ENCODE peak calls at places on chromosomes 12 and 14, in six cellular contexts. J is NCI-H1694, M is AG04450, Z is cardiac muscle cell, I is tibial nerve, F is hepatocyte. P is an unnamed sample.

GRCh38 chr14:53956427-53957201 is at the start of gene BMP4:
- DNase-seq in J (no peak), M (no peak), Z (peak; percentile 64), I (peak; percentile 62), F (peak; percentile 85), P (peak; percentile 76)

GRCh38 chr12:107515446-107515958 is 170.1 kb upstream of the PWP1 start:
- DNase-seq in J (no peak), M (peak; percentile 55), Z (peak; percentile 67), I (peak; percentile 87), F (peak; percentile 50), P (no peak)

GRCh38 chr14:103521438-103521961 is 1.1 kb downstream of the CKB start:
- DNase-seq in J (no peak), M (no peak), Z (no peak), I (no peak), F (no peak), P (peak; percentile 78)

GRCh38 chr12:12721251-12721689 is 4.1 kb downstream of the CDKN1B start:
- DNase-seq in J (no peak), M (no peak), Z (no peak), I (no peak), F (no peak), P (no peak)

GRCh38 chr12:52389313-52390207 is 4.1 kb upstream of the KRT84 start:
- DNase-seq in J (peak; percentile 55), M (no peak), Z (peak; percentile 50), I (no peak), F (peak; percentile 33), P (peak; percentile 54)

GRCh38 chr14:69107407-69108003 is 45.4 kb downstream of the DCAF5 start:
- DNase-seq in J (peak; percentile 83), M (peak; percentile 51), Z (peak; percentile 75), I (peak; percentile 50), F (peak; percentile 78), P (no peak)

GRCh38 chr14:76473381-76474263 is 97.7 kb downstream of the ESRRB start:
- DNase-seq in J (no peak), M (no peak), Z (peak; percentile 17), I (no peak), F (no peak), P (no peak)

GRCh38 chr12:10395390-10395998 is 5.7 kb upstream of the KLRK1 start:
- DNase-seq in J (no peak), M (peak; percentile 23), Z (peak; percentile 87), I (peak; percentile 37), F (peak; percentile 59), P (no peak)

GRCh38 chr12:128644664-128645296 is 179.0 kb downstream of the SLC15A4 start:
- DNase-seq in J (no peak), M (no peak), Z (no peak), I (peak; percentile 9), F (peak; percentile 85), P (no peak)

GRCh38 chr12:55996201-55996714 is 818 bp upstream of the SUOX start:
- DNase-seq in J (peak; percentile 53), M (no peak), Z (peak; percentile 79), I (peak; percentile 52), F (peak; percentile 69), P (peak; percentile 79)

GRCh38 chr14:100305446-100306255 is 593 bp downstream of the SLC25A29 start:
- DNase-seq in J (peak; percentile 42), M (no peak), Z (no peak), I (no peak), F (peak; percentile 52), P (peak; percentile 90)

GRCh38 chr12:106358410-106359241 is 1.1 kb downstream of the POLR3B start:
- DNase-seq in J (no peak), M (no peak), Z (peak; percentile 84), I (no peak), F (peak; percentile 73), P (no peak)

GRCh38 chr12:132834181-132834711 is 5.6 kb upstream of the GOLGA3 start:
- DNase-seq in J (no peak), M (no peak), Z (no peak), I (no peak), F (no peak), P (no peak)

GRCh38 chr12:46677749-46678148 is 148.0 kb downstream of the SLC38A4 start:
- DNase-seq in J (no peak), M (no peak), Z (peak; percentile 63), I (no peak), F (peak; percentile 40), P (no peak)

GRCh38 chr12:84911331-84912190 is 1.0 kb downstream of the SLC6A15 start:
- DNase-seq in J (peak; percentile 51), M (no peak), Z (peak; percentile 81), I (peak; percentile 30), F (peak; percentile 72), P (no peak)

GRCh38 chr12:45794422-45794821 is 64.9 kb downstream of the ARID2 start:
- DNase-seq in J (no peak), M (no peak), Z (no peak), I (no peak), F (no peak), P (no peak)

GRCh38 chr14:96082420-96083300 is 43.5 kb downstream of the C14orf132 start:
- DNase-seq in J (no peak), M (no peak), Z (no peak), I (no peak), F (no peak), P (peak; percentile 17)

GRCh38 chr14:50121506-50121905 is 5.1 kb upstream of the VCPKMT start:
- DNase-seq in J (no peak), M (no peak), Z (no peak), I (no peak), F (no peak), P (no peak)

GRCh38 chr12:14366211-14366762 is 805 bp downstream of the ATF7IP start:
- DNase-seq in J (peak; percentile 46), M (no peak), Z (peak; percentile 63), I (no peak), F (peak; percentile 20), P (no peak)

GRCh38 chr14:64915797-64916196 is 1.5 kb downstream of the CHURC1 start:
- DNase-seq in J (no peak), M (no peak), Z (no peak), I (no peak), F (no peak), P (no peak)

GRCh38 chr14:71908141-71908540 is 24.1 kb upstream of the RGS6 start:
- DNase-seq in J (no peak), M (no peak), Z (no peak), I (no peak), F (no peak), P (no peak)

GRCh38 chr12:105018761-105019160 is 32.6 kb downstream of the NOPCHAP1 start:
- DNase-seq in J (no peak), M (no peak), Z (no peak), I (no peak), F (no peak), P (no peak)

GRCh38 chr12:126337556-126337955 is 1272.3 kb downstream of the AACS start:
- DNase-seq in J (no peak), M (peak; percentile 0), Z (peak; percentile 3), I (no peak), F (no peak), P (no peak)

GRCh38 chr14:42224053-42224888 is 617.6 kb downstream of the LRFN5 start:
- DNase-seq in J (peak; percentile 73), M (peak; percentile 38), Z (peak; percentile 78), I (peak; percentile 90), F (peak; percentile 80), P (no peak)

GRCh38 chr12:15633201-15633600 is 156.0 kb downstream of the EPS8 start:
- DNase-seq in J (no peak), M (no peak), Z (no peak), I (no peak), F (no peak), P (no peak)

GRCh38 chr12:42756841-42757661 is 167.5 kb upstream of the PRICKLE1 start:
- DNase-seq in J (no peak), M (peak; percentile 81), Z (peak; percentile 88), I (no peak), F (peak; percentile 41), P (no peak)

GRCh38 chr14:100530270-100531072 is 56.7 kb downstream of the BEGAIN start:
- DNase-seq in J (no peak), M (no peak), Z (no peak), I (peak; percentile 3), F (peak; percentile 2), P (peak; percentile 54)

GRCh38 chr12:104763163-104763805 is 194.8 kb downstream of the SLC41A2 start:
- DNase-seq in J (no peak), M (no peak), Z (peak; percentile 41), I (no peak), F (no peak), P (no peak)

GRCh38 chr14:70905316-70905715 is 1.9 kb upstream of the PCNX1 start:
- DNase-seq in J (peak; percentile 93), M (peak; percentile 90), Z (peak; percentile 98), I (no peak), F (peak; percentile 67), P (no peak)

GRCh38 chr14:102196436-102197230 is 56.9 kb downstream of the WDR20 start:
- DNase-seq in J (no peak), M (no peak), Z (no peak), I (no peak), F (no peak), P (no peak)

GRCh38 chr12:97464241-97465011 is 1.8 kb downstream of the RMST start:
- DNase-seq in J (no peak), M (no peak), Z (no peak), I (no peak), F (no peak), P (no peak)

GRCh38 chr12:123995023-123995422 is 22.0 kb downstream of the ZNF664 start:
- DNase-seq in J (no peak), M (no peak), Z (peak; percentile 76), I (no peak), F (no peak), P (no peak)

GRCh38 chr12:126684703-126685102 is 1582.3 kb upstream of the TMEM132C start:
- DNase-seq in J (no peak), M (no peak), Z (no peak), I (no peak), F (no peak), P (no peak)

GRCh38 chr14:74572829-74573360 is 39.1 kb downstream of the LTBP2 start:
- DNase-seq in J (no peak), M (no peak), Z (no peak), I (no peak), F (no peak), P (no peak)

GRCh38 chr12:57727758-57728395 is 10.7 kb downstream of the AGAP2 start:
- DNase-seq in J (no peak), M (no peak), Z (no peak), I (no peak), F (no peak), P (no peak)

GRCh38 chr12:3747543-3747942 is 5.4 kb downstream of the CRACR2A start:
- DNase-seq in J (no peak), M (no peak), Z (no peak), I (no peak), F (no peak), P (no peak)

GRCh38 chr12:54411398-54412241 is 7.4 kb downstream of the ITGA5 start:
- DNase-seq in J (no peak), M (peak; percentile 71), Z (peak; percentile 84), I (peak; percentile 65), F (peak; percentile 46), P (peak; percentile 88)

GRCh38 chr12:121799842-121800693 is 3.7 kb upstream of the SETD1B start:
- DNase-seq in J (peak; percentile 24), M (peak; percentile 63), Z (peak; percentile 93), I (peak; percentile 81), F (peak; percentile 95), P (peak; percentile 96)